ENCODE peak calls at places on chromosome 20, in six cellular contexts. C is CD8-positive, alpha-beta T cell; G is astrocyte; Q is K562; J is left lung; T is lower lobe of right lung. B is an unnamed sample.

GRCh38 chr20:20946122-20946759 is 159.9 kb downstream of the LINC00237 start:
- DNase-seq in Q (peak; percentile 77), T (no peak), G (no peak), J (no peak), C (no peak), B (peak; percentile 13)

GRCh38 chr20:62496525-62497218 is 20.9 kb upstream of the GATA5 start:
- DNase-seq in Q (peak; percentile 79), T (no peak), J (no peak), G (no peak), C (peak; percentile 29), B (no peak)

GRCh38 chr20:38211200-38212097 is 46.4 kb upstream of the TGM2 start:
- DNase-seq in J (no peak), G (no peak), C (no peak), Q (no peak), T (no peak), B (no peak)

GRCh38 chr20:62469352-62469751 is 6.4 kb downstream of the GATA5 start:
- DNase-seq in G (no peak), T (no peak), J (no peak), C (no peak), Q (no peak), B (no peak)

GRCh38 chr20:40438161-40438835 is 250.7 kb downstream of the MAFB start:
- DNase-seq in J (no peak), Q (no peak), C (no peak), T (no peak), G (no peak), B (no peak)

GRCh38 chr20:19812696-19813095 is 54.6 kb downstream of the RIN2 start:
- DNase-seq in T (no peak), G (no peak), J (no peak), C (no peak), Q (no peak), B (no peak)

GRCh38 chr20:38805958-38806854 is 709 bp downstream of the PPP1R16B start:
- DNase-seq in C (peak; percentile 46), G (no peak), Q (peak; percentile 60), T (peak; percentile 47), J (no peak), B (no peak)

GRCh38 chr20:63703471-63703975 is 4.3 kb downstream of the ARFRP1 start:
- DNase-seq in C (no peak), T (no peak), J (peak; percentile 30), Q (peak; percentile 6), G (no peak), B (no peak)

GRCh38 chr20:41501376-41501775 is 116.8 kb downstream of the CHD6 start:
- DNase-seq in C (no peak), Q (no peak), J (no peak), T (no peak), G (no peak), B (no peak)

GRCh38 chr20:58700823-58701222 is 8.2 kb downstream of the NPEPL1 start:
- DNase-seq in J (peak; percentile 22), Q (no peak), C (no peak), T (no peak), G (no peak), B (no peak)

GRCh38 chr20:39312107-39312506 is 350.0 kb downstream of the DHX35 start:
- DNase-seq in T (no peak), C (no peak), G (no peak), J (no peak), Q (no peak), B (no peak)

GRCh38 chr20:33787253-33787891 is 23.8 kb upstream of the CHMP4B start:
- DNase-seq in T (no peak), Q (no peak), C (no peak), J (no peak), G (no peak), B (no peak)

GRCh38 chr20:56200456-56200855 is 48.1 kb upstream of the MC3R start:
- DNase-seq in G (no peak), T (no peak), Q (peak; percentile 49), J (no peak), C (no peak), B (no peak)

DNA sequence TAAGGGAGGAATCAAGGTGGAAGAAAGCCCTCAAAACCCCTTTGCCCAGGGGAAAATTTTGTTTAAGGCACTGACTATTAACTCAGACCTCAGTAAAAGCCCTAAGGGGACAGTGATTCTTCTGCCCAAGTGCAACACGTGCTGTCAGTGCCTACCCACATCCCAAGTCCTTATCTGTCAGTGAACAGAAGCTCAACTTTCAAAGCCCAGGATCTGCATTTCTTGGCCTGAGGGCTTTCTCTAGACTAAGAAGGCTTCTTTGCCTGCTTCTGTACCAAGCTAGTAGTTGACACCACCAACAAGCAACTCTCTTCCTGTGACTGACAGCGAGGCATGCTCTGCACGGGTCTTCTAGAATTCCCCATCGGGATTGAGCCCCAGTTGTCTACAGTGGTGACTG is 416.0 kb upstream of the SPTLC3 start:
- DNase-seq in G (no peak), T (no peak), J (no peak), Q (no peak), C (no peak), B (no peak)
- TF ChIP-seq CTCF in G (no peak), T (no peak), J (no peak), Q (no peak), C (no peak), B (no peak)

DNA sequence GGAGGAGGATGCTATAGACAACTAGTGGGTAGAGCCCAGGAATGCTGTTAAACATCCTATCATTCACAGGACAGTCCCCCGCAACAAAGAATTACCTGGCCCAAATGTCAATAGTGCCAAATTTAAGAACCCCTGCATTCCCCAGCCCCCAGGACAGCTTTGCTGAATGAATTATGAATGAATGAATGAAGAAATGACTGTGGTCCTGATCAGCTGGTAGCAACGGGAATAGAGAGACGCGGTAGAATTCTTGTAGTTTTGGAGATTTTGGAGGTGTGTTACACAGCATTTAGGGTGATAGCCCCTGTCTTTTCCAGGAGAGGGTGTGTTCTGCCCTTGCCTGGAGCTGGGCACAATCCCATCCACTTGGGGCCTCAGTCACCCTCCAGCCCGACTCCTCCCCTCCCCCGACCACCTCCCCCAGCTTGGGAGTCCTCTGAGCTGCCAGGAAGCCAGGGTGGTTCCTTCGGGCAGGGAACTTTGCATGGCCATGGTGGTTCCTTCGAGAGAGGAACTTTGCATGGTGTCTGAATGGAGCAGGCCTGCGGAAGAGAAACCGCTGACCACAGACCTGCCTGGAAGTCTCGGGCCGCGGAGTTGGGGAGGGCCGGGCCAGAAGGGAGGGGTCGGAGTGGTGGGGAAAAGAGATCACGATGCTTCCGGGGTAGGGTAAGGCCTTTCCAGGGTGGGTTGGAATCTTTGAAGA is 1.0 kb upstream of the HCK start:
- DNase-seq in G (no peak), J (peak; percentile 76), C (no peak), Q (no peak), T (peak; percentile 79), B (no peak)
- H3K27me3 ChIP-seq in G (peaks cover 59% of the 10 kb centered on the region), J (peaks cover 56% of the 10 kb centered on the region), C (peaks cover 27% of the 10 kb centered on the region), Q (peaks cover 46% of the 10 kb centered on the region), T (peaks cover 42% of the 10 kb centered on the region), B (peaks cover 27% of the 10 kb centered on the region)

DNA sequence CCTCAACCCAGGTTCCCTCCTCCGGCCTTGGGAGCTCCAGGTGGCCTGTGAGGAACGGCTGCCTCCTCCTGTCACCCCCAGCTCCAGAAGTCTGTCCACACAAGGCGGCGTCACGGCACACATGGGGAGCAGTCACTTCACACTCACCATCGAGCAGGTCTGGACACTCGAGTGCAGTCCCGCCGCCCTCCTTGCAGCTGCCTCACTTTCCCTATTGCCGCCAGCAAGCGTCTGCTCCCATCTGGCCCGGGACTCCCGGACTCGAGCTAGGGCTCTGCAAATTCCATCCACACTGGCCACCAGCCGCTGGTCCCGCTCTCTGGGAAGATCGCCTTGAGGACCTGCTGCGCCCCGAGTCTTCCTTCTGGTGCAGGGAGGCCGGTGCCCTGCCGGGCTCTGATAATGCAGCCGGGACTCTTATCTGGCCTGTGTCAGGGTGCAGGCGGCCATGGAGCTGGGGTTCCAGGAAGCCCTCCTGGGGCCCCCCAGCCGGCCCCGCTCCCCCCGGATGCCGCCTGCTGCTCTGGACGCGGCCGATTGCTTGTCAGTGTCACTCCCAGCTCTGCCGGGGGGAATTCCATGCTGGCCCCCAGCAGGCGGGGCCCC is at the start of gene RIPOR3:
- DNase-seq in C (no peak), J (no peak), T (no peak), Q (peak; percentile 82), G (peak; percentile 12), B (no peak)
- H3K4me3 ChIP-seq in C (no peak within 1 kb of the TSS), J (peak within 1 kb of the TSS; percentile 1), T (peak within 1 kb of the TSS; percentile 51), Q (peak within 1 kb of the TSS; percentile 52), G (peak within 1 kb of the TSS; percentile 52), B (peak within 1 kb of the TSS; percentile 0)

DNA sequence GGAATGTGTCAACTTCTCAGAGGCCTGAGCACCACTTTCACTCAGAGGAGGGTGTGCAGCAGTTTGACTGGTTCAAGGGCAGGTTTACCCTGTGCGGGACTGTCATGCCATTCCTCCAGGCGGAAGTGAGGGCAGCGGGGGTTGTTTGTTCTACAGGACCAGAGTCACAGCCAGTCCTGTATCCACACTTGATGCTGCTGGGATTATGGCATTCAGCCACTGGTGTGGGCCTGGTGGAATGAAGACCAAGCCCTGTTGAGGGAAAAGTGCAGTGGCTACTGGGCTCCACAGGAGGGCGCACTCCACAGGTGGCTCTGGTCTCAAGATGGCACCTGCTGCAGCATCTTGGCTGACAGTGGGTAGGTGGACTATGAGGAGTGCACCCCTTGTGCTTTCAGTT is 14.8 kb downstream of the SEMG2 start:
- DNase-seq in J (peak; percentile 56), T (peak; percentile 78), C (no peak), G (no peak), Q (peak; percentile 23), B (no peak)
- TF ChIP-seq CTCF in J (peak; percentile 34), T (peak; percentile 49), C (no peak), G (no peak), Q (peak; percentile 54), B (peak; percentile 81)

GRCh38 chr20:60420676-60421229 is 462.5 kb downstream of the CDH26 start:
- DNase-seq in G (no peak), T (no peak), C (no peak), Q (no peak), J (no peak), B (no peak)
- H3K27me3 ChIP-seq in G (no peaks in the 10 kb centered on the region), T (no peaks in the 10 kb centered on the region), C (no peaks in the 10 kb centered on the region), Q (no peaks in the 10 kb centered on the region), J (no peaks in the 10 kb centered on the region), B (no peaks in the 10 kb centered on the region)

GRCh38 chr20:347317-347639 is 367 bp downstream of the NRSN2 start:
- DNase-seq in G (no peak), T (no peak), J (no peak), Q (no peak), C (no peak), B (no peak)

GRCh38 chr20:347640-348484 is 951 bp downstream of the NRSN2 start:
- DNase-seq in G (peak; percentile 84), T (peak; percentile 90), Q (peak; percentile 98), C (peak; percentile 56), J (peak; percentile 93), B (peak; percentile 31)

GRCh38 chr20:346640-347316 is at the start of gene NRSN2:
- DNase-seq in Q (peak; percentile 77), C (no peak), T (peak; percentile 64), J (peak; percentile 70), G (peak; percentile 61), B (no peak)

GRCh38 chr20:346033-346639 is 775 bp upstream of the NRSN2 start:
- DNase-seq in Q (no peak), J (no peak), G (no peak), C (no peak), T (no peak), B (no peak)

GRCh38 chr20:348972-349841 is 2.3 kb downstream of the NRSN2 start:
- DNase-seq in T (no peak), Q (no peak), C (no peak), J (no peak), G (no peak), B (no peak)
- H3K4me3 ChIP-seq in T (no peak overlapping the region), Q (no peak overlapping the region), C (no peak overlapping the region), J (no peak overlapping the region), G (no peak overlapping the region), B (no peak overlapping the region)

B was measured in bronchial epithelial cell.